ENCODE peak calls at places on chromosomes 5 and 9, in four cellular contexts. W is SK-N-SH, J is HepG2, P is K562. D is an unnamed sample.

GRCh38 chr5:178186417-178186816 is 754 bp downstream of the GMCL2 start:
- DNase-seq in W (peak), J (no peak), P (no peak), D (no peak)

GRCh38 chr5:175517824-175518450 is 39.6 kb downstream of the SFXN1 start:
- DNase-seq in W (no peak), J (no peak), P (peak), D (no peak)

GRCh38 chr5:82676663-82677062 is 398.5 kb upstream of the RPS23 start:
- DNase-seq in J (no peak), P (no peak), W (no peak), D (peak)

GRCh38 chr5:93078082-93079038 is 502.7 kb downstream of the NR2F1-AS1 start:
- DNase-seq in P (no peak), W (peak), J (peak), D (peak)

GRCh38 chr9:127955294-127956015 is 17.8 kb upstream of the DPM2 start:
- DNase-seq in J (peak), P (peak), W (peak), D (no peak)

GRCh38 chr5:158434749-158435148 is 575.8 kb upstream of the CLINT1 start:
- DNase-seq in W (no peak), P (no peak), J (no peak), D (no peak)

GRCh38 chr9:23686896-23687295 is 139.1 kb downstream of the ELAVL2 start:
- DNase-seq in P (no peak), W (no peak), J (no peak), D (no peak)

GRCh38 chr5:147396070-147396469 is 113.8 kb downstream of the DPYSL3 start:
- DNase-seq in W (no peak), J (no peak), P (peak), D (no peak)

GRCh38 chr9:121284733-121285451 is 16.9 kb downstream of the GSN start:
- DNase-seq in P (no peak), J (no peak), W (no peak), D (no peak)

GRCh38 chr5:117665121-117665520 is 1090.5 kb upstream of the SEMA6A start:
- DNase-seq in W (no peak), J (no peak), P (no peak), D (no peak)

GRCh38 chr5:124584991-124585715 is 161.3 kb downstream of the ZNF608 start:
- DNase-seq in W (no peak), P (peak), J (no peak), D (no peak)
- TF ChIP-seq JUND in W (no peak), P (peak), J (no peak), D (no peak)

GRCh38 chr5:64074533-64074932 is 91.1 kb upstream of the RNF180 start:
- DNase-seq in W (peak), P (peak), J (peak), D (no peak)
- TF ChIP-seq NFIC in W (no peak), P (no peak), J (no peak), D (no peak)

GRCh38 chr9:124685217-124685616 is 85.9 kb downstream of the NR6A1 start:
- DNase-seq in P (no peak), W (no peak), J (no peak), D (no peak)

GRCh38 chr9:124686918-124687317 is 84.2 kb downstream of the NR6A1 start:
- DNase-seq in P (no peak), W (no peak), J (no peak), D (no peak)

GRCh38 chr9:124683043-124683442 is 88.1 kb downstream of the NR6A1 start:
- DNase-seq in J (no peak), W (no peak), P (no peak), D (no peak)

GRCh38 chr9:124680714-124681390 is 90.3 kb downstream of the NR6A1 start:
- DNase-seq in P (no peak), W (no peak), J (peak), D (no peak)

GRCh38 chr9:124684140-124684539 is 87.0 kb downstream of the NR6A1 start:
- DNase-seq in P (no peak), W (no peak), J (no peak), D (no peak)
- TF ChIP-seq JUND in P (no peak), W (no peak), J (no peak), D (no peak)

DNA sequence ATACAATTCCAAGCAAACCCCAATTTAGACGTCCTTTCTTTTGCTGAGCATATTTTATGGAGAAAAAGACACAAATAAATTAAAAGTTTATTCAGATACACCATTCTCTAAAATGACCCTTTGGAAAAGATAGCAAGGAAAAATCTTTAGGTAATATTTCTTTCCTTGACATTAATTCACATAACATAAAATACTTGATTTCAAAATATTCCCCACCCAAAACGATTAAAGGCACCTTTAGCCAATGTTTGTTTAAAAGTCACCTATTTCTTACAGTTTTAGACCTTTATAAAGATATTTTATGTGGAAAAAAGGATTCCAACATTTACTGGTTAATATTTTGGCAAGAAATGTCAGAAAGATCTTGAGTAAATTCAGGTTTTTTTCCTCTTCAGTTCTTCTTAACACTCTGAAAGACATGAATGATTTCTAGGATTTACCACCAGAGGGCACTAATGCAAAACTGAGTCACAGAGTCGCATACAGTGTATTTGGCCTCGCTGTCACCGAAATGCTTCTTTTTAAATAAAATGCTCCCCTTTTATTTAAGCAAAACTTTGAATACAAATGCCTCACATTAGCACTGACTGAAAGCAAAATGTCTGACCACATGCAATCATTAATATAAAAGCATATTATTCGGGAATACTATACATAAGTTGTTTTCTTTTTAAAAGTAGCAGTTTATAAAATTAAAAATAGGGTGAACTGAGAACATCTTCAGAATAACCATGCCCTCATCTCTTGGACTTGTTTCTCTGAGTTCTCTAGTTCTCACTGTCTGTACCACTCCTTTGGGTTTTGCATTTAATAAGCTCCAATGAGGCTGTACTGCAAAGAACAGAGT is 122.5 kb downstream of the SLC1A3 start:
- DNase-seq in J (peak), W (peak), P (peak), D (no peak)
- TF ChIP-seq NFIC in J (no peak), W (no peak), P (no peak), D (no peak)

GRCh38 chr5:112787261-112787660 is 49.6 kb downstream of the APC start:
- DNase-seq in W (no peak), P (no peak), J (no peak), D (no peak)
- TF ChIP-seq JUND in W (no peak), P (no peak), J (no peak), D (no peak)

DNA sequence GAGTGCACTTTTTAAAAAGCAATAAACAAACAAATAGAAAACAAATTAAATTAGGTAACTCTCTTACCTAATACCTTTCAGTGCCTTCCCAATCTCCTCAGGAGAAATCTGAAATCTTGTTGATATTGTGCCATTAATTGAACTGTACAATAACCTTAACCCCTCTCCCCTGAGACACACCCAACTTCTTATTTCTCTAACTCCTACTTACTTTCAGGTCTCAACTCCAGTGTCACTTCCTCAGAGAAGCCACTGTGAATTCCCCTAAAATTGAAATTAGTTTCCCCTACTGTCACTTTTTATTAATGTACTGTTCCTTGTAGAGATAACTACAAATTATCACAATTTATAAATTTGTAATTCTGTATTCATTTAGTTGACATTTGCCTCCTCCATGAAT is 295.3 kb upstream of the TNC start:
- DNase-seq in P (no peak), W (no peak), J (no peak), D (no peak)
- TF ChIP-seq NFIC in P (no peak), W (no peak), J (no peak), D (no peak)